ENCODE peak calls at places on chromosomes 11 and 22, in ten cellular contexts. One of them, this sample, is unnamed.
A peak's percentile ranks its signal among the peaks of the same experiment; 100 is the strongest.

GRCh38 chr11:24592342-24592741 is 95.5 kb downstream of the LUZP2 start:
- DNase-seq in heart left ventricle: no peak
- DNase-seq in breast epithelium: no peak
- DNase-seq in HCT116: no peak
- DNase-seq in heart right ventricle: no peak
- DNase-seq in body of pancreas: no peak
- DNase-seq in brain microvascular endothelial cell: no peak
- DNase-seq in Peyer's patch: no peak
- DNase-seq in psoas muscle: no peak
- DNase-seq in colonic mucosa: no peak
- DNase-seq in this sample: no peak

GRCh38 chr11:78022397-78023396 is at the start of gene KCTD14:
- DNase-seq in brain microvascular endothelial cell: no peak
- DNase-seq in psoas muscle: no peak
- DNase-seq in heart left ventricle: no peak
- DNase-seq in breast epithelium: peak; percentile 70
- DNase-seq in body of pancreas: peak; percentile 82
- DNase-seq in colonic mucosa: peak; percentile 73
- DNase-seq in heart right ventricle: peak; percentile 8
- DNase-seq in Peyer's patch: peak; percentile 60
- DNase-seq in HCT116: no peak
- DNase-seq in this sample: no peak

GRCh38 chr11:28619870-28620540 is 511.8 kb downstream of the METTL15 start:
- DNase-seq in psoas muscle: no peak
- DNase-seq in body of pancreas: no peak
- DNase-seq in breast epithelium: no peak
- DNase-seq in heart right ventricle: no peak
- DNase-seq in brain microvascular endothelial cell: peak; percentile 63
- DNase-seq in colonic mucosa: no peak
- DNase-seq in Peyer's patch: no peak
- DNase-seq in heart left ventricle: no peak
- DNase-seq in HCT116: no peak
- DNase-seq in this sample: no peak

GRCh38 chr22:38176170-38176741 is 5.4 kb downstream of the PLA2G6 start:
- DNase-seq in psoas muscle: peak; percentile 97
- DNase-seq in heart right ventricle: peak; percentile 88
- DNase-seq in body of pancreas: peak; percentile 71
- DNase-seq in HCT116: no peak
- DNase-seq in heart left ventricle: peak; percentile 84
- DNase-seq in Peyer's patch: peak; percentile 70
- DNase-seq in brain microvascular endothelial cell: peak; percentile 89
- DNase-seq in breast epithelium: peak; percentile 93
- DNase-seq in colonic mucosa: no peak
- DNase-seq in this sample: no peak

GRCh38 chr11:46603704-46604308 is 10.0 kb upstream of the AMBRA1 start:
- DNase-seq in psoas muscle: no peak
- DNase-seq in HCT116: no peak
- DNase-seq in colonic mucosa: no peak
- DNase-seq in Peyer's patch: no peak
- DNase-seq in brain microvascular endothelial cell: no peak
- DNase-seq in breast epithelium: no peak
- DNase-seq in heart left ventricle: no peak
- DNase-seq in body of pancreas: no peak
- DNase-seq in heart right ventricle: no peak
- DNase-seq in this sample: peak; percentile 39

GRCh38 chr11:118634435-118635236 is 27.2 kb downstream of the PHLDB1 start:
- DNase-seq in colonic mucosa: peak; percentile 87
- DNase-seq in Peyer's patch: peak; percentile 87
- DNase-seq in breast epithelium: peak; percentile 80
- DNase-seq in heart right ventricle: peak; percentile 78
- DNase-seq in body of pancreas: peak; percentile 88
- DNase-seq in psoas muscle: peak; percentile 90
- DNase-seq in HCT116: no peak
- DNase-seq in brain microvascular endothelial cell: no peak
- DNase-seq in heart left ventricle: peak; percentile 90
- DNase-seq in this sample: no peak

GRCh38 chr22:32589007-32589406 is 114.4 kb downstream of the FBXO7 start:
- DNase-seq in body of pancreas: peak; percentile 17
- DNase-seq in colonic mucosa: no peak
- DNase-seq in brain microvascular endothelial cell: no peak
- DNase-seq in psoas muscle: peak; percentile 54
- DNase-seq in breast epithelium: no peak
- DNase-seq in heart left ventricle: no peak
- DNase-seq in heart right ventricle: no peak
- DNase-seq in Peyer's patch: no peak
- DNase-seq in HCT116: no peak
- DNase-seq in this sample: no peak

GRCh38 chr11:43989162-43989961 is 46.9 kb downstream of the C11orf96 start:
- DNase-seq in HCT116: no peak
- DNase-seq in heart right ventricle: peak; percentile 75
- DNase-seq in body of pancreas: peak; percentile 37
- DNase-seq in psoas muscle: peak; percentile 77
- DNase-seq in Peyer's patch: no peak
- DNase-seq in brain microvascular endothelial cell: no peak
- DNase-seq in heart left ventricle: peak; percentile 86
- DNase-seq in breast epithelium: no peak
- DNase-seq in colonic mucosa: no peak
- DNase-seq in this sample: no peak

GRCh38 chr11:113496026-113496651 is 20.9 kb upstream of the DRD2 start:
- DNase-seq in heart left ventricle: no peak
- DNase-seq in heart right ventricle: no peak
- DNase-seq in colonic mucosa: no peak
- DNase-seq in psoas muscle: no peak
- DNase-seq in Peyer's patch: no peak
- DNase-seq in body of pancreas: no peak
- DNase-seq in HCT116: no peak
- DNase-seq in breast epithelium: no peak
- DNase-seq in brain microvascular endothelial cell: no peak
- DNase-seq in this sample: no peak

GRCh38 chr11:113493205-113493604 is 18.0 kb upstream of the DRD2 start:
- DNase-seq in Peyer's patch: no peak
- DNase-seq in brain microvascular endothelial cell: no peak
- DNase-seq in colonic mucosa: no peak
- DNase-seq in heart left ventricle: no peak
- DNase-seq in heart right ventricle: no peak
- DNase-seq in psoas muscle: no peak
- DNase-seq in body of pancreas: no peak
- DNase-seq in breast epithelium: no peak
- DNase-seq in HCT116: no peak
- DNase-seq in this sample: no peak

GRCh38 chr11:113488931-113489351 is 13.7 kb upstream of the DRD2 start:
- DNase-seq in Peyer's patch: no peak
- DNase-seq in psoas muscle: no peak
- DNase-seq in colonic mucosa: no peak
- DNase-seq in breast epithelium: no peak
- DNase-seq in brain microvascular endothelial cell: no peak
- DNase-seq in HCT116: no peak
- DNase-seq in body of pancreas: no peak
- DNase-seq in heart right ventricle: no peak
- DNase-seq in heart left ventricle: no peak
- DNase-seq in this sample: no peak

DNA sequence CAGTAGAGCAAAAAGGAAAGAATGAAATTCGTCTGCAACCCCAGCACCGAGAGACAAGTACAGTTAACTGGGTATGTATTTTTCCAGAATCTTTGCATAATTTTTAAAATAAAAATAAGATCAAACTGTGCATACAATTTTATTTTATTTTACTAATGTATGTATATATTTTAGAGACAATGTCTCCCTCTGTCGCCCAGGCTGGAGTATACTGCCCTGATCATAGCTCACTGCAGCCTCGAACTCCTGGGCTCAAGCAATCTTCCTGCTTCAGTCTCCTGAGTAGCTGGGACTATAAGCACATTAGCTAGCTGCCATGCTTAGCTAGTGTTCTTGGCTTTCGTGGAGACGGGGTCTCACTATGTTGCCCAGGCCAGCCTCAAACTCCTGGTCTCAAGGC is 18.8 kb upstream of the DRD2 start:
- DNase-seq in psoas muscle: no peak
- DNase-seq in Peyer's patch: no peak
- DNase-seq in body of pancreas: no peak
- DNase-seq in colonic mucosa: no peak
- DNase-seq in HCT116: no peak
- DNase-seq in brain microvascular endothelial cell: no peak
- DNase-seq in heart left ventricle: no peak
- DNase-seq in breast epithelium: no peak
- DNase-seq in heart right ventricle: no peak
- DNase-seq in this sample: no peak
- TF ChIP-seq CTCF in psoas muscle: no peak
- TF ChIP-seq CTCF in Peyer's patch: no peak
- TF ChIP-seq CTCF in body of pancreas: no peak
- TF ChIP-seq CTCF in colonic mucosa: no peak
- TF ChIP-seq CTCF in HCT116: no peak
- TF ChIP-seq CTCF in brain microvascular endothelial cell: peak; percentile 6
- TF ChIP-seq CTCF in heart left ventricle: no peak
- TF ChIP-seq CTCF in breast epithelium: no peak
- TF ChIP-seq CTCF in heart right ventricle: no peak
- TF ChIP-seq CTCF in this sample: no peak

DNA sequence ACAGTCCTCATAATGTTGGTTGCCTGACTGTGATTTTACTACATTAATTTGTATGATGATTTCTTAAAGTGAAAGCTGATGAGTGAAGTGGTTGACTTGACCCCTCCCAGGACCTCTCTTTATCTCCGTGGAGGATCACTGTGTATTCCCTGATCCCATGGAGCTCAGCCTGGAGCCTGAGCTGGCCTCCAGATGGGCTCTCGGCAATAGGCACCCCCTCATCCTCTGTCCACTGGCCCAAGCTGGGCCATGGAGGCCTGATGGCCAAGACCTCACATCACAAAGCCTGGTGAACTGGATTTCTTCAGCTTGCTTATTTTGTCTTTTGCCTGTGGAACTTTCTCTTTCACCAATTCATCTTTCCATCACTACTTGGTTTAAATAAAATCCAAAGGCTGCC is 75.2 kb downstream of the WNT11 start:
- DNase-seq in body of pancreas: no peak
- DNase-seq in HCT116: no peak
- DNase-seq in psoas muscle: no peak
- DNase-seq in heart right ventricle: no peak
- DNase-seq in breast epithelium: no peak
- DNase-seq in brain microvascular endothelial cell: no peak
- DNase-seq in colonic mucosa: no peak
- DNase-seq in heart left ventricle: no peak
- DNase-seq in Peyer's patch: no peak
- DNase-seq in this sample: no peak
- H3K27ac ChIP-seq in body of pancreas: no peak overlapping the region
- H3K27ac ChIP-seq in HCT116: no peak overlapping the region
- H3K27ac ChIP-seq in psoas muscle: peak overlapping the region; percentile 52
- H3K27ac ChIP-seq in heart right ventricle: peak overlapping the region; percentile 51
- H3K27ac ChIP-seq in breast epithelium: peak overlapping the region; percentile 68
- H3K27ac ChIP-seq in brain microvascular endothelial cell: no peak overlapping the region
- H3K27ac ChIP-seq in colonic mucosa: no peak overlapping the region
- H3K27ac ChIP-seq in heart left ventricle: peak overlapping the region; percentile 32
- H3K27ac ChIP-seq in Peyer's patch: no peak overlapping the region
- H3K27ac ChIP-seq in this sample: no peak overlapping the region

GRCh38 chr11:112558691-112559090 is 298.0 kb upstream of the PLET1 start:
- DNase-seq in brain microvascular endothelial cell: peak; percentile 59
- DNase-seq in body of pancreas: no peak
- DNase-seq in psoas muscle: no peak
- DNase-seq in Peyer's patch: no peak
- DNase-seq in heart right ventricle: no peak
- DNase-seq in HCT116: no peak
- DNase-seq in colonic mucosa: no peak
- DNase-seq in breast epithelium: no peak
- DNase-seq in heart left ventricle: no peak
- DNase-seq in this sample: no peak

GRCh38 chr11:112555491-112556364 is 295.1 kb upstream of the PLET1 start:
- DNase-seq in heart right ventricle: peak; percentile 47
- DNase-seq in brain microvascular endothelial cell: peak; percentile 16
- DNase-seq in heart left ventricle: peak; percentile 72
- DNase-seq in breast epithelium: no peak
- DNase-seq in psoas muscle: peak; percentile 79
- DNase-seq in colonic mucosa: peak; percentile 59
- DNase-seq in body of pancreas: peak; percentile 55
- DNase-seq in HCT116: peak; percentile 8
- DNase-seq in Peyer's patch: peak; percentile 75
- DNase-seq in this sample: peak; percentile 36

GRCh38 chr11:112548641-112549040 is 288.0 kb upstream of the PLET1 start:
- DNase-seq in psoas muscle: no peak
- DNase-seq in body of pancreas: no peak
- DNase-seq in breast epithelium: no peak
- DNase-seq in heart left ventricle: no peak
- DNase-seq in HCT116: no peak
- DNase-seq in heart right ventricle: no peak
- DNase-seq in brain microvascular endothelial cell: no peak
- DNase-seq in colonic mucosa: no peak
- DNase-seq in Peyer's patch: no peak
- DNase-seq in this sample: no peak

GRCh38 chr11:112553340-112553739 is 292.7 kb upstream of the PLET1 start:
- DNase-seq in breast epithelium: no peak
- DNase-seq in heart left ventricle: no peak
- DNase-seq in HCT116: no peak
- DNase-seq in colonic mucosa: no peak
- DNase-seq in Peyer's patch: no peak
- DNase-seq in brain microvascular endothelial cell: no peak
- DNase-seq in psoas muscle: no peak
- DNase-seq in body of pancreas: no peak
- DNase-seq in heart right ventricle: no peak
- DNase-seq in this sample: no peak

GRCh38 chr11:112554586-112554985 is 293.9 kb upstream of the PLET1 start:
- DNase-seq in heart left ventricle: no peak
- DNase-seq in heart right ventricle: no peak
- DNase-seq in colonic mucosa: no peak
- DNase-seq in Peyer's patch: no peak
- DNase-seq in breast epithelium: no peak
- DNase-seq in body of pancreas: no peak
- DNase-seq in brain microvascular endothelial cell: no peak
- DNase-seq in HCT116: no peak
- DNase-seq in psoas muscle: no peak
- DNase-seq in this sample: no peak
- TF ChIP-seq CTCF in heart left ventricle: no peak
- TF ChIP-seq CTCF in heart right ventricle: no peak
- TF ChIP-seq CTCF in colonic mucosa: no peak
- TF ChIP-seq CTCF in Peyer's patch: no peak
- TF ChIP-seq CTCF in breast epithelium: no peak
- TF ChIP-seq CTCF in body of pancreas: no peak
- TF ChIP-seq CTCF in brain microvascular endothelial cell: no peak
- TF ChIP-seq CTCF in HCT116: no peak
- TF ChIP-seq CTCF in psoas muscle: no peak
- TF ChIP-seq CTCF in this sample: no peak

GRCh38 chr22:48557473-48557872 is 1270.2 kb downstream of the BRD1 start:
- DNase-seq in HCT116: no peak
- DNase-seq in heart left ventricle: peak; percentile 47
- DNase-seq in psoas muscle: no peak
- DNase-seq in brain microvascular endothelial cell: no peak
- DNase-seq in body of pancreas: no peak
- DNase-seq in breast epithelium: no peak
- DNase-seq in colonic mucosa: no peak
- DNase-seq in Peyer's patch: no peak
- DNase-seq in heart right ventricle: no peak
- DNase-seq in this sample: no peak

GRCh38 chr22:48560389-48560751 is 1267.3 kb downstream of the BRD1 start:
- DNase-seq in HCT116: no peak
- DNase-seq in Peyer's patch: no peak
- DNase-seq in heart right ventricle: no peak
- DNase-seq in brain microvascular endothelial cell: no peak
- DNase-seq in breast epithelium: no peak
- DNase-seq in colonic mucosa: no peak
- DNase-seq in body of pancreas: no peak
- DNase-seq in heart left ventricle: peak; percentile 2
- DNase-seq in psoas muscle: no peak
- DNase-seq in this sample: no peak

GRCh38 chr22:48560836-48561235 is 1266.8 kb downstream of the BRD1 start:
- DNase-seq in psoas muscle: no peak
- DNase-seq in HCT116: no peak
- DNase-seq in Peyer's patch: no peak
- DNase-seq in heart right ventricle: no peak
- DNase-seq in colonic mucosa: no peak
- DNase-seq in heart left ventricle: peak; percentile 28
- DNase-seq in brain microvascular endothelial cell: no peak
- DNase-seq in breast epithelium: no peak
- DNase-seq in body of pancreas: no peak
- DNase-seq in this sample: no peak

GRCh38 chr22:48559647-48560388 is 1267.9 kb downstream of the BRD1 start:
- DNase-seq in Peyer's patch: no peak
- DNase-seq in breast epithelium: no peak
- DNase-seq in colonic mucosa: no peak
- DNase-seq in heart right ventricle: no peak
- DNase-seq in body of pancreas: no peak
- DNase-seq in heart left ventricle: peak; percentile 56
- DNase-seq in HCT116: no peak
- DNase-seq in brain microvascular endothelial cell: no peak
- DNase-seq in psoas muscle: peak; percentile 38
- DNase-seq in this sample: no peak

DNA sequence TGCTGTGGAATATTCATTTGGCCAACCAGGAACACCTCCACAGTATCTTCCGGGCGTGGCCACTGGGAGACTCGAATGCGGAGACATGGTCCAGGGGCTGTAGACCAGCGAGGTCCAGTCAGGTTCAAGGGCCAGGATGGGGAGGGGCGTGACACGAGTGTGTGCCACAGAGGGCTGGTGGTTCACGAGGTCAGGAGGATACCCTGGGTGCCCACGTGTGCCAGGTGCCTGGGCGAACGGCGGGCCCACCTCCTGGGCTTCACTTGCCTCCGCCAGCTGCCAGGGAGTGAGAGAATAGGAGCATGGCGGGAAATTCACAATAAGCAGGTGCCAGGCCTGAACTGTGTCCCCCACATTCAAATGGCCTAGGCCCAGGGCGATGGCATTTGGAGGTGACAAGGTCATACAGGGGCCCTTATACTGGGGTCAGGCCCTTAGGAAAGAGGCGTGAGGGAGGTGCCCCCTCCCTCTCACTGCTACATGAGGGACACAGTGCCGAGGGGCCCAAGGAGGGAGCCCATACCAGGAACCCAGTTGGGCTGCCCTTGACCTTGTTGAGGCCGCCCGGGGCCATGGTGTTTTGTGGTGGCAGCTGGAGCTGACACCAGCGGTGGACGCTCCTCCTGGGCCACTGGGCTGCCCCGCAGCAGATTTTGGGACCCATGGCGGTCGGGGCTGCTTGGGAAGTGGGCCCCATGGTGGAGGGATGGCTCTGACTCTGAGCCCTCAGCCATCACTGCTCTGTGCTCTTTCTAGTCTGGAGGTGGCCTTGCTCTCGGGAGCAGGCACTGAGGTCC is 1268.9 kb downstream of the BRD1 start:
- DNase-seq in HCT116: no peak
- DNase-seq in brain microvascular endothelial cell: no peak
- DNase-seq in psoas muscle: peak; percentile 43
- DNase-seq in breast epithelium: no peak
- DNase-seq in body of pancreas: no peak
- DNase-seq in colonic mucosa: no peak
- DNase-seq in heart right ventricle: no peak
- DNase-seq in heart left ventricle: peak; percentile 61
- DNase-seq in Peyer's patch: no peak
- DNase-seq in this sample: no peak
- H3K27ac ChIP-seq in HCT116: no peak overlapping the region
- H3K27ac ChIP-seq in brain microvascular endothelial cell: no peak overlapping the region
- H3K27ac ChIP-seq in psoas muscle: no peak overlapping the region
- H3K27ac ChIP-seq in breast epithelium: no peak overlapping the region
- H3K27ac ChIP-seq in body of pancreas: no peak overlapping the region
- H3K27ac ChIP-seq in colonic mucosa: no peak overlapping the region
- H3K27ac ChIP-seq in heart right ventricle: no peak overlapping the region
- H3K27ac ChIP-seq in heart left ventricle: no peak overlapping the region
- H3K27ac ChIP-seq in Peyer's patch: no peak overlapping the region
- H3K27ac ChIP-seq in this sample: no peak overlapping the region